ENCODE peak calls at places on chromosomes 1 and 21, in four cellular contexts. F is bronchial epithelial cell, E is LoVo, N is foreskin fibroblast. I is an unnamed sample.

GRCh38 chr1:226674892-226675719 is 64.0 kb downstream of the ITPKB start:
- DNase-seq in F (no peak), E (no peak), N (no peak), I (no peak)

GRCh38 chr1:25810341-25811299 is 9.1 kb upstream of the MTFR1L start:
- DNase-seq in F (peak), E (peak), N (no peak), I (peak)

GRCh38 chr1:31227891-31228290 is 11.8 kb downstream of the NKAIN1 start:
- DNase-seq in F (no peak), E (no peak), N (no peak), I (no peak)

GRCh38 chr1:41861509-41862410 is 57.0 kb downstream of the HIVEP3 start:
- DNase-seq in F (peak), E (no peak), N (no peak), I (no peak)

GRCh38 chr1:183736391-183736790 is 68.5 kb upstream of the RGL1 start:
- DNase-seq in F (no peak), E (no peak), N (no peak), I (no peak)

GRCh38 chr1:54220004-54220811 is 20.2 kb downstream of the MRPL37 start:
- DNase-seq in F (no peak), E (no peak), N (peak), I (peak)

GRCh38 chr1:226148121-226148648 is 38.4 kb downstream of the ACBD3 start:
- DNase-seq in F (no peak), E (no peak), N (no peak), I (no peak)

GRCh38 chr1:212089560-212090163 is 54.1 kb downstream of the DTL start:
- DNase-seq in F (no peak), E (no peak), N (no peak), I (no peak)

GRCh38 chr1:32246888-32247273 is at the start of gene FAM167B:
- DNase-seq in F (peak), E (no peak), N (peak), I (peak)

GRCh38 chr21:44767834-44768831 is 33.5 kb downstream of the UBE2G2 start:
- DNase-seq in F (no peak), E (no peak), N (no peak), I (no peak)

GRCh38 chr1:12166834-12167492 is at the start of gene TNFRSF1B:
- DNase-seq in F (no peak), E (peak), N (no peak), I (no peak)

I was measured in fibroblast of the conjunctiva.